ENCODE peak calls at places on chromosomes 3 and 15, in ten cellular contexts. D, T, M, P, X, A, W, K, B and U are unnamed samples.

GRCh38 chr3:126476166-126476975 is 680 bp upstream of the ZXDC start:
- DNase-seq in K (peak; percentile 74), T (no peak), D (no peak), A (no peak), X (no peak), W (peak; percentile 42), B (no peak), P (no peak), M (no peak), U (peak; percentile 55)

GRCh38 chr15:40918146-40918798 is 10.9 kb upstream of the DLL4 start:
- DNase-seq in M (no peak), K (peak; percentile 71), A (no peak), P (no peak), D (no peak), T (no peak), W (no peak), B (no peak), X (no peak), U (no peak)

GRCh38 chr3:146157325-146158060 is 3.5 kb downstream of the PLOD2 start:
- DNase-seq in X (no peak), W (no peak), A (no peak), P (no peak), M (no peak), K (no peak), D (no peak), T (no peak), B (no peak), U (no peak)

GRCh38 chr3:194974468-194975135 is 288.9 kb downstream of the FAM43A start:
- DNase-seq in A (no peak), B (no peak), W (no peak), X (no peak), P (no peak), D (no peak), T (no peak), M (no peak), K (no peak), U (no peak)

GRCh38 chr3:165895919-165896318 is 58.7 kb upstream of the BCHE start:
- DNase-seq in M (peak; percentile 48), A (no peak), W (no peak), K (no peak), T (no peak), X (no peak), D (peak; percentile 37), P (peak; percentile 37), B (no peak), U (no peak)

GRCh38 chr3:59783468-59783988 is 733.7 kb upstream of the CFAP20DC start:
- DNase-seq in A (no peak), P (no peak), D (no peak), M (no peak), X (no peak), T (no peak), W (no peak), B (no peak), K (no peak), U (no peak)

GRCh38 chr3:188533612-188534357 is 379.8 kb downstream of the LPP start:
- DNase-seq in A (no peak), M (no peak), T (no peak), D (no peak), W (peak; percentile 41), P (no peak), B (no peak), K (no peak), X (no peak), U (no peak)

GRCh38 chr3:141499304-141499703 is 12.5 kb downstream of the RASA2 start:
- DNase-seq in K (no peak), M (no peak), A (no peak), P (no peak), X (no peak), W (no peak), D (no peak), T (no peak), B (no peak), U (no peak)

GRCh38 chr15:86347245-86347644 is 267.6 kb downstream of the AGBL1 start:
- DNase-seq in B (no peak), W (peak; percentile 90), X (no peak), T (no peak), A (no peak), D (no peak), K (no peak), P (no peak), M (no peak), U (no peak)

GRCh38 chr3:157816296-157816695 is 289.9 kb downstream of the SHOX2 start:
- DNase-seq in A (no peak), B (no peak), X (no peak), M (no peak), K (no peak), P (no peak), W (no peak), D (no peak), T (no peak), U (no peak)

GRCh38 chr3:157823050-157823449 is 283.2 kb downstream of the SHOX2 start:
- DNase-seq in B (no peak), M (no peak), T (no peak), X (no peak), D (no peak), A (no peak), P (no peak), K (no peak), W (no peak), U (no peak)

GRCh38 chr3:157824281-157824680 is 281.9 kb downstream of the SHOX2 start:
- DNase-seq in X (no peak), B (no peak), K (no peak), A (no peak), D (no peak), M (no peak), P (no peak), W (no peak), T (no peak), U (no peak)

GRCh38 chr3:157819826-157820517 is 286.2 kb downstream of the SHOX2 start:
- DNase-seq in W (no peak), K (no peak), P (no peak), B (no peak), X (no peak), D (no peak), A (no peak), T (no peak), M (no peak), U (no peak)

DNA sequence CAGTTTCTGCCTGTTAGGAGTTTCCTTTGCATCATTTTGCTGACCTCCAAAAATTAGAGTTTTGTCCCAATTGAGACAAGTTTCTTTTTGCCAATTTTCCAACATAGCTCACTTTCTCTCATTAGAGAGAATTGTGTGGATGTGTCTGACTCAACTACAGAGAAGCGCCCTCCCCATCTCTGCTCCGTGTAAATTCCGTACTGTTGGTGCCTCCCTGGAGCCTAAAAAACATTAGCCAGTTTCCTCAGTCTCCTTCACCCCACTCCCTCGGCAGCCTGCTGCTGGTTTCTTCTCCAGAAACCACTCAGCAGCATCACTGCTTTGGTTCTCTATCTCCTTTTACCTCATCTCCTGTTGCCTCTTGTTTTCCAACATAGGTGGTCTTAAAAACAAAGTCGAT is 286.8 kb downstream of the SHOX2 start:
- DNase-seq in K (no peak), X (no peak), T (no peak), M (no peak), P (no peak), D (no peak), W (no peak), B (no peak), A (no peak), U (no peak)
- H3K36me3 ChIP-seq in K (no peaks in the 10 kb centered on the region), X (no peaks in the 10 kb centered on the region), T (no peaks in the 10 kb centered on the region), M (no peaks in the 10 kb centered on the region), P (no peaks in the 10 kb centered on the region), D (no peaks in the 10 kb centered on the region), W (no peaks in the 10 kb centered on the region), B (no peaks in the 10 kb centered on the region), A (no peaks in the 10 kb centered on the region), U (no peaks in the 10 kb centered on the region)

GRCh38 chr3:148532774-148533173 is 164.9 kb upstream of the AGTR1 start:
- DNase-seq in W (no peak), X (no peak), B (no peak), M (no peak), P (no peak), T (no peak), A (no peak), K (no peak), D (no peak), U (no peak)

GRCh38 chr3:148532326-148532725 is 165.4 kb upstream of the AGTR1 start:
- DNase-seq in B (no peak), P (no peak), X (no peak), M (no peak), A (no peak), D (no peak), T (no peak), W (no peak), K (no peak), U (no peak)

GRCh38 chr3:148528024-148528423 is 169.7 kb upstream of the AGTR1 start:
- DNase-seq in A (no peak), T (no peak), D (no peak), P (no peak), W (no peak), X (no peak), B (no peak), M (no peak), K (no peak), U (no peak)
- H3K36me3 ChIP-seq in A (no peaks in the 10 kb centered on the region), T (no peaks in the 10 kb centered on the region), D (no peaks in the 10 kb centered on the region), P (no peaks in the 10 kb centered on the region), W (no peaks in the 10 kb centered on the region), X (no peaks in the 10 kb centered on the region), B (no peaks in the 10 kb centered on the region), M (no peaks in the 10 kb centered on the region), K (no peaks in the 10 kb centered on the region), U (no peaks in the 10 kb centered on the region)

GRCh38 chr15:95394186-95395067 is 936.1 kb upstream of the NR2F2 start:
- DNase-seq in D (no peak), P (no peak), K (no peak), W (no peak), T (no peak), B (no peak), X (no peak), M (no peak), A (no peak), U (no peak)
- H3K36me3 ChIP-seq in D (no peaks in the 10 kb centered on the region), P (no peaks in the 10 kb centered on the region), K (no peaks in the 10 kb centered on the region), W (no peaks in the 10 kb centered on the region), T (no peaks in the 10 kb centered on the region), B (no peaks in the 10 kb centered on the region), X (no peaks in the 10 kb centered on the region), M (no peaks in the 10 kb centered on the region), A (no peaks in the 10 kb centered on the region), U (no peaks in the 10 kb centered on the region)

GRCh38 chr3:58158427-58159153 is 52.2 kb downstream of the DNASE1L3 start:
- DNase-seq in T (no peak), P (no peak), M (no peak), A (no peak), W (no peak), X (no peak), B (no peak), K (no peak), D (no peak), U (no peak)

GRCh38 chr3:58161435-58162398 is 49.1 kb downstream of the DNASE1L3 start:
- DNase-seq in M (peak; percentile 50), P (no peak), K (peak; percentile 93), T (peak; percentile 69), D (no peak), X (peak; percentile 80), B (no peak), W (peak; percentile 95), A (peak; percentile 70), U (peak; percentile 60)

GRCh38 chr3:58157649-58158048 is 53.1 kb downstream of the DNASE1L3 start:
- DNase-seq in P (no peak), D (no peak), M (no peak), A (no peak), W (no peak), X (no peak), B (no peak), K (no peak), T (no peak), U (no peak)

GRCh38 chr3:58163234-58163633 is 47.5 kb downstream of the DNASE1L3 start:
- DNase-seq in D (no peak), X (no peak), K (no peak), A (no peak), W (no peak), P (no peak), M (no peak), T (no peak), B (no peak), U (no peak)

GRCh38 chr3:58160399-58160798 is 50.4 kb downstream of the DNASE1L3 start:
- DNase-seq in B (no peak), D (no peak), K (no peak), P (no peak), X (no peak), W (no peak), T (no peak), A (no peak), M (no peak), U (no peak)
- H3K36me3 ChIP-seq in B (peaks cover 63% of the 10 kb centered on the region), D (peaks cover 92% of the 10 kb centered on the region), K (peaks cover 100% of the 10 kb centered on the region), P (peaks cover 91% of the 10 kb centered on the region), X (no peaks in the 10 kb centered on the region), W (peaks cover 76% of the 10 kb centered on the region), T (peaks cover 7% of the 10 kb centered on the region), A (no peaks in the 10 kb centered on the region), M (peaks cover 8% of the 10 kb centered on the region), U (peaks cover 11% of the 10 kb centered on the region)